ENCODE peak calls at places on chromosome 15, in six cellular contexts. R, C, B, O, K and I are unnamed samples.

GRCh38 chr15:83565553-83566159 is 88.3 kb upstream of the ADAMTSL3 start:
- DNase-seq in R (peak; percentile 89), C (peak; percentile 47), B (peak; percentile 31), O (peak; percentile 3), K (no peak), I (no peak)

GRCh38 chr15:62244762-62245161 is 79.7 kb upstream of the C2CD4B start:
- DNase-seq in R (no peak), C (no peak), B (no peak), O (no peak), K (no peak), I (no peak)

GRCh38 chr15:60699845-60700244 is 220.9 kb upstream of the ICE2 start:
- DNase-seq in R (no peak), C (no peak), B (no peak), O (no peak), K (no peak), I (no peak)

GRCh38 chr15:49154359-49154758 is 1.0 kb downstream of the COPS2 start:
- DNase-seq in R (no peak), C (peak; percentile 17), B (no peak), O (no peak), K (no peak), I (no peak)

GRCh38 chr15:53351373-53351772 is 408.1 kb downstream of the WDR72 start:
- DNase-seq in R (peak; percentile 12), C (no peak), B (no peak), O (no peak), K (no peak), I (no peak)

GRCh38 chr15:98570119-98570518 is 78.2 kb upstream of the IGF1R start:
- DNase-seq in R (no peak), C (no peak), B (no peak), O (no peak), K (no peak), I (no peak)

GRCh38 chr15:73078291-73078690 is 26.0 kb downstream of the NEO1 start:
- DNase-seq in R (no peak), C (no peak), B (no peak), O (no peak), K (no peak), I (no peak)

GRCh38 chr15:51884517-51885236 is 55.2 kb downstream of the TMOD3 start:
- DNase-seq in R (no peak), C (no peak), B (peak; percentile 69), O (no peak), K (no peak), I (no peak)

GRCh38 chr15:33104276-33104675 is 90.2 kb downstream of the FMN1 start:
- DNase-seq in R (peak; percentile 48), C (peak; percentile 90), B (peak; percentile 81), O (peak; percentile 87), K (no peak), I (no peak)

GRCh38 chr15:58472821-58473581 is 41.2 kb downstream of the LIPC start:
- DNase-seq in R (no peak), C (no peak), B (peak; percentile 88), O (no peak), K (no peak), I (no peak)

GRCh38 chr15:50168778-50169411 is 13.1 kb upstream of the SLC27A2 start:
- DNase-seq in R (peak; percentile 44), C (no peak), B (no peak), O (no peak), K (no peak), I (no peak)

GRCh38 chr15:46956456-46956855 is 760.8 kb upstream of the SEMA6D start:
- DNase-seq in R (no peak), C (no peak), B (no peak), O (no peak), K (no peak), I (no peak)

GRCh38 chr15:43517354-43518072 is at the start of gene MAP1A:
- DNase-seq in R (peak; percentile 36), C (peak; percentile 68), B (no peak), O (peak; percentile 60), K (peak; percentile 80), I (no peak)

GRCh38 chr15:56950979-56951378 is 32.5 kb downstream of the TCF12 start:
- DNase-seq in R (no peak), C (no peak), B (no peak), O (no peak), K (no peak), I (no peak)

GRCh38 chr15:92277776-92278175 is 115.9 kb upstream of the ST8SIA2 start:
- DNase-seq in R (peak; percentile 72), C (no peak), B (peak; percentile 37), O (peak; percentile 2), K (no peak), I (no peak)